ENCODE peak calls at places on chromosome 3, in six cellular contexts. D, H, X, G, J and N are unnamed samples.

GRCh38 chr3:32593903-32594525 is 23.4 kb upstream of the DYNC1LI1 start:
- DNase-seq in J (no peak), X (no peak), H (no peak), G (no peak), D (no peak), N (no peak)

GRCh38 chr3:185958626-185959025 is 20.8 kb upstream of the TRA2B start:
- DNase-seq in G (no peak), D (no peak), J (no peak), X (no peak), H (no peak), N (no peak)

GRCh38 chr3:66036586-66037061 is 2.1 kb downstream of the MAGI1 start:
- DNase-seq in H (no peak), J (no peak), D (no peak), G (no peak), X (no peak), N (peak)

GRCh38 chr3:33398410-33398809 is 41.8 kb downstream of the UBP1 start:
- DNase-seq in D (no peak), H (no peak), X (no peak), J (no peak), G (no peak), N (no peak)

GRCh38 chr3:107962946-107963345 is 127.9 kb downstream of the CD47 start:
- DNase-seq in X (no peak), J (no peak), G (no peak), D (no peak), H (no peak), N (peak)

GRCh38 chr3:73080201-73080966 is 18.9 kb downstream of the EBLN2 start:
- DNase-seq in G (no peak), J (no peak), X (no peak), H (no peak), D (no peak), N (no peak)

GRCh38 chr3:39990532-39990931 is 181.1 kb downstream of the MYRIP start:
- DNase-seq in G (peak), H (no peak), D (peak), J (peak), X (peak), N (peak)

GRCh38 chr3:193039058-193039457 is 121.4 kb upstream of the MB21D2 start:
- DNase-seq in D (no peak), J (no peak), G (no peak), X (no peak), H (no peak), N (no peak)

GRCh38 chr3:111617912-111618601 is 22.9 kb upstream of the ZBED2 start:
- DNase-seq in D (no peak), J (no peak), G (no peak), X (no peak), H (no peak), N (no peak)

GRCh38 chr3:132079150-132079549 is 44.3 kb upstream of the CPNE4 start:
- DNase-seq in D (no peak), H (no peak), X (no peak), J (no peak), G (no peak), N (no peak)

GRCh38 chr3:126417461-126418255 is 22.9 kb downstream of the CFAP100 start:
- DNase-seq in H (no peak), J (no peak), D (no peak), G (no peak), X (no peak), N (no peak)

GRCh38 chr3:183074881-183075280 is 24.4 kb downstream of the MCCC1 start:
- DNase-seq in J (no peak), D (no peak), H (no peak), G (no peak), X (no peak), N (no peak)

GRCh38 chr3:142987080-142987700 is 14.2 kb upstream of the U2SURP start:
- DNase-seq in J (peak), D (no peak), X (no peak), G (peak), H (no peak), N (peak)

GRCh38 chr3:186989429-186989828 is 59.1 kb downstream of the ST6GAL1 start:
- DNase-seq in H (no peak), X (no peak), G (peak), D (no peak), J (no peak), N (no peak)

GRCh38 chr3:142027295-142027694 is 122.0 kb downstream of the TFDP2 start:
- DNase-seq in G (no peak), X (no peak), D (no peak), J (peak), H (no peak), N (no peak)

GRCh38 chr3:143348486-143349327 is 229.1 kb downstream of the CHST2 start:
- DNase-seq in J (peak), H (no peak), X (no peak), G (no peak), D (no peak), N (no peak)

GRCh38 chr3:8755564-8756237 is 13.7 kb downstream of the OXTR start:
- DNase-seq in D (no peak), G (peak), J (peak), H (no peak), X (peak), N (no peak)
- TF ChIP-seq CTCF in D (peak), G (peak), J (peak), H (peak), X (peak), N (peak)

GRCh38 chr3:54121404-54122045 is 827 bp upstream of the CACNA2D3 start:
- DNase-seq in H (no peak), D (no peak), G (no peak), J (no peak), X (no peak), N (no peak)

GRCh38 chr3:54120657-54121403 is 1.5 kb upstream of the CACNA2D3 start:
- DNase-seq in G (no peak), J (no peak), X (no peak), D (no peak), H (no peak), N (no peak)

GRCh38 chr3:54122046-54122801 is at the start of gene CACNA2D3:
- DNase-seq in D (no peak), H (no peak), X (no peak), J (no peak), G (no peak), N (no peak)

GRCh38 chr3:54123538-54124196 is 1.3 kb downstream of the CACNA2D3 start:
- DNase-seq in H (no peak), X (no peak), J (no peak), G (no peak), D (no peak), N (no peak)

DNA sequence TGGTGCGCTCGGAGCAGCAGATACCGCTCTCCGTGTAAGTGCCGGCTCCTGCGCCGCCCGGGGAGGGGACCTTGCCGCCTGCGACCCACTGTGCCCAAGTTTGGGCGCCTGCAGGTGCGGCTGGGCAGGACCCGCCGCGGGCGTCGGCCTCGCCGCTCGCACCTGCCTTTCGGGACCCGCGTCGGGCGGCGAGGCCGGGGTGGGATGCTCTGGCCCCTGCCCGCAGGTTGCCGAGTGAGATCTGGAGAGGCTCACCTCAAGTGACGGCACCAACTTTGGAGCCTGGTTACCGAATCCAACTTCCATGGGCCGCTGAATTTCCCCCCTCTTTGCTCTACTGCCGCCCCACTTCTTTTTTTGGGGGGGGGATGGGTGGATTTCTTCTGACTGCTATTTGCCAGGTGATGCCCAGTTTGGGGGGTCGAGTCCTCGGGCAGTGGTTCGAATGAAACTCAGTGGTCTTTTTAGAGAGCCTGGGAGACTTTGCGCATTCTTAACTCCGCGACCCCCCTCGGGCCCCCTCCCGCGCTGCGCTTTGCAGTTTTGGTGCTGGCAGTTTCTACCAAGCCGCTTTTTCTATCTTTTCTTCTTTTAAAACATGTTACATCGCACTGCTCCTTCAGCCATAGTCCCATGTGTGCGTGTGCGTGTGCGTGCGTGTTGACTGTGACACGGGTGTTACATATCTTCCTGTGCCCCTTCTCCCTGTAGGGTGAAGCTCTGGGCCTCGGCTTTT is 618 bp downstream of the CACNA2D3 start:
- DNase-seq in G (no peak), J (no peak), H (no peak), X (no peak), D (no peak), N (no peak)
- TF ChIP-seq EZH2 in G (no peak), J (no peak), H (peak), X (no peak), D (no peak), N (peak)

GRCh38 chr3:160434071-160434470 is 15.5 kb downstream of the TRIM59 start:
- DNase-seq in H (no peak), X (no peak), D (no peak), J (no peak), G (no peak), N (no peak)
- TF ChIP-seq MAX in H (no peak), X (no peak), D (no peak), J (no peak), G (no peak), N (no peak)

DNA sequence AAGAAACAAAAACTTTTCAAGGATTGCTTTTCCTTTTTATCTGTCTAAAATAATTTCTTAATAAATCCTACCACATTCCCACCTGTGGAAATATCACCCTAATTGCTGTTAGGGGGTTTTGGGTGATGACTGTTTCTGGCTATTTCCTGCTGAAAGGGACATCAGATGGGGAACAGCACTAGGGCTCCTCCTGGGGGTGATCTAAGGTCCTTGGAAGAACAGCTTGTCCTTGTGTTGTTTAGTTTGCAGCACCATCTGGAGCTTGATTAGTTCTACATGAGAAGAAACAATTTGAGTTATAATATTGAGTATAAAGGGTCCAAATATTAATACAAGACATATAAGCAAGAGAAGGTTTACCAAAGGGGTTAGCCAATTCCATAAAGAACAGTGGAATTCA is 18.7 kb downstream of the OR5H15 start:
- DNase-seq in D (no peak), H (no peak), J (no peak), G (no peak), X (peak), N (no peak)
- TF ChIP-seq CTCF in D (peak), H (peak), J (no peak), G (peak), X (peak), N (no peak)

DNA sequence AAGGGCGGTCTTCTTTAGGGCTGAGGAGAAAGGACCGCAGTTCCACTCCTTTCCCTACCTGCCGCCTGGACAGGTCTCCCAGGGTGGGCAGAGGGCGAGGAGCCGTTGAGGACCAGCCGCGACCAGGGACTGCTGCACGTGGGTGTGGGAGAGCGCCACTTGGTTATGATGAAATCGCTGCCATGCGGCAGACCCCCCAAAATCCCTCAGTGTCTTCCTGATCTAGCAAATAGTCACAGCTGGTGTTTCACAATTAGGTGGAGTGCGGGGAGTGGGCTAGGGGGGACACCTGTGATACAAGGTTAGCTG is 1.5 kb downstream of the C3orf80 start:
- DNase-seq in D (no peak), X (no peak), J (no peak), G (no peak), H (no peak), N (no peak)
- TF ChIP-seq EZH2 in D (no peak), X (no peak), J (no peak), G (no peak), H (no peak), N (no peak)

GRCh38 chr3:78629544-78629943 is 1138.3 kb downstream of the ROBO1 start:
- DNase-seq in H (no peak), X (no peak), D (no peak), G (no peak), J (no peak), N (no peak)

GRCh38 chr3:78634316-78634715 is 1133.5 kb downstream of the ROBO1 start:
- DNase-seq in D (no peak), J (no peak), G (no peak), H (no peak), X (no peak), N (no peak)

GRCh38 chr3:78633626-78634025 is 1134.2 kb downstream of the ROBO1 start:
- DNase-seq in D (no peak), J (no peak), X (no peak), G (no peak), H (no peak), N (no peak)

GRCh38 chr3:78632925-78633324 is 1134.9 kb downstream of the ROBO1 start:
- DNase-seq in H (no peak), D (no peak), G (no peak), X (no peak), J (no peak), N (no peak)
- TF ChIP-seq MAX in H (no peak), D (no peak), G (no peak), X (no peak), J (no peak), N (no peak)

GRCh38 chr3:134216851-134217250 is 33.8 kb downstream of the RYK start:
- DNase-seq in H (no peak), D (no peak), G (no peak), X (no peak), J (no peak), N (no peak)

GRCh38 chr3:134214239-134214638 is 36.4 kb downstream of the RYK start:
- DNase-seq in J (no peak), G (no peak), H (no peak), X (no peak), D (no peak), N (no peak)

GRCh38 chr3:134212898-134213665 is 37.6 kb downstream of the RYK start:
- DNase-seq in G (peak), D (peak), H (peak), X (peak), J (peak), N (peak)

GRCh38 chr3:134216206-134216764 is 34.4 kb downstream of the RYK start:
- DNase-seq in D (no peak), X (no peak), G (no peak), H (no peak), J (no peak), N (no peak)

GRCh38 chr3:134211797-134212196 is 38.9 kb downstream of the RYK start:
- DNase-seq in H (no peak), D (no peak), J (peak), X (peak), G (peak), N (peak)
- TF ChIP-seq CTCF in H (peak), D (peak), J (peak), X (peak), G (peak), N (peak)

GRCh38 chr3:127672429-127673190 is at the start of gene ABTB1:
- DNase-seq in H (no peak), J (peak), X (no peak), D (no peak), G (peak), N (peak)
- TF ChIP-seq EZH2 in H (no peak), J (no peak), X (no peak), D (no peak), G (no peak), N (no peak)